ENCODE peak calls at places on chromosomes 5 and 9, in four cellular contexts. L, H, T and D are unnamed samples.

GRCh38 chr9:133762488-133763271 is 24.5 kb upstream of the SARDH start:
- DNase-seq in L (peak; percentile 30), H (no peak), T (no peak), D (no peak)

GRCh38 chr5:3542158-3542557 is 53.5 kb upstream of the IRX1 start:
- DNase-seq in L (no peak), H (no peak), T (no peak), D (no peak)

GRCh38 chr5:100623719-100624118 is 88.5 kb downstream of the FAM174A start:
- DNase-seq in L (no peak), H (no peak), T (no peak), D (no peak)

GRCh38 chr5:33685873-33686550 is 205.8 kb downstream of the ADAMTS12 start:
- DNase-seq in L (no peak), H (no peak), T (no peak), D (no peak)

GRCh38 chr5:154285661-154286408 is 95.3 kb downstream of the GALNT10 start:
- DNase-seq in L (no peak), H (no peak), T (no peak), D (no peak)

GRCh38 chr5:169712428-169712827 is 75.4 kb downstream of the DOCK2 start:
- DNase-seq in L (no peak), H (no peak), T (no peak), D (no peak)

GRCh38 chr5:1181451-1182359 is 19.7 kb upstream of the SLC6A19 start:
- DNase-seq in L (no peak), H (no peak), T (no peak), D (no peak)

GRCh38 chr9:121598167-121599000 is 53.0 kb upstream of the DAB2IP start:
- DNase-seq in L (peak; percentile 91), H (no peak), T (peak; percentile 47), D (no peak)

GRCh38 chr5:1143670-1143951 is 31.7 kb upstream of the SLC12A7 start:
- DNase-seq in L (no peak), H (no peak), T (no peak), D (no peak)

GRCh38 chr9:112541690-112542089 is 55.1 kb downstream of the KIAA1958 start:
- DNase-seq in L (no peak), H (no peak), T (no peak), D (no peak)

GRCh38 chr5:126438871-126439270 is 15.7 kb downstream of the GRAMD2B start:
- DNase-seq in L (no peak), H (no peak), T (no peak), D (no peak)

GRCh38 chr5:132825824-132826391 is 4.5 kb downstream of the SHROOM1 start:
- DNase-seq in L (no peak), H (no peak), T (no peak), D (no peak)

GRCh38 chr5:93579561-93580386 is 1.2 kb downstream of the NR2F1-AS1 start:
- DNase-seq in L (no peak), H (no peak), T (no peak), D (peak; percentile 19)

GRCh38 chr9:133420392-133420827 is 1.8 kb upstream of the ADAMTS13 start:
- DNase-seq in L (no peak), H (no peak), T (no peak), D (no peak)

GRCh38 chr9:124442826-124443225 is 7.4 kb upstream of the ADGRD2 start:
- DNase-seq in L (peak; percentile 2), H (no peak), T (no peak), D (no peak)